ENCODE peak calls at places on chromosomes 3 and 15, in six cellular contexts. M is tibial artery, W is breast epithelium, V is right lobe of liver, P is stomach, G is cardiac muscle cell. L is an unnamed sample.

GRCh38 chr15:31586841-31587240 is 260.2 kb downstream of the KLF13 start:
- DNase-seq in M (no peak), W (no peak), V (no peak), P (no peak), G (no peak), L (no peak)

GRCh38 chr3:170529346-170529745 is 56.5 kb downstream of the SLC7A14 start:
- DNase-seq in M (no peak), W (no peak), V (no peak), P (no peak), G (no peak), L (no peak)

GRCh38 chr15:94692697-94693096 is 461.3 kb downstream of the MCTP2 start:
- DNase-seq in M (no peak), W (no peak), V (no peak), P (no peak), G (no peak), L (no peak)

GRCh38 chr3:13215940-13216546 is 142.8 kb upstream of the IQSEC1 start:
- DNase-seq in M (no peak), W (no peak), V (peak; percentile 76), P (no peak), G (no peak), L (no peak)

GRCh38 chr15:73295630-73296286 is 73.0 kb downstream of the HCN4 start:
- DNase-seq in M (no peak), W (no peak), V (no peak), P (no peak), G (peak; percentile 90), L (no peak)

GRCh38 chr3:70981252-70981933 is 602.1 kb downstream of the FOXP1 start:
- DNase-seq in M (no peak), W (no peak), V (no peak), P (no peak), G (no peak), L (no peak)

GRCh38 chr3:16419640-16420039 is 93.9 kb downstream of the RFTN1 start:
- DNase-seq in M (no peak), W (no peak), V (no peak), P (no peak), G (no peak), L (no peak)

GRCh38 chr15:28269097-28269496 is 52.9 kb downstream of the HERC2 start:
- DNase-seq in M (no peak), W (no peak), V (no peak), P (no peak), G (no peak), L (no peak)

GRCh38 chr3:32443471-32443870 is 51.8 kb downstream of the CMTM7 start:
- DNase-seq in M (no peak), W (peak; percentile 14), V (no peak), P (no peak), G (no peak), L (no peak)

GRCh38 chr3:7960601-7961000 is 541.0 kb upstream of the LMCD1 start:
- DNase-seq in M (no peak), W (no peak), V (no peak), P (no peak), G (no peak), L (no peak)

GRCh38 chr3:113174806-113175490 is 36.4 kb upstream of the BOC start:
- DNase-seq in M (no peak), W (no peak), V (no peak), P (no peak), G (no peak), L (no peak)

GRCh38 chr3:31268868-31269267 is 263.9 kb upstream of the STT3B start:
- DNase-seq in M (no peak), W (no peak), V (no peak), P (no peak), G (no peak), L (no peak)

GRCh38 chr3:128969993-128970740 is 23.7 kb downstream of the CFAP92 start:
- DNase-seq in M (no peak), W (no peak), V (no peak), P (peak; percentile 51), G (peak; percentile 62), L (no peak)

GRCh38 chr15:30929064-30929669 is 25.5 kb downstream of the FAN1 start:
- DNase-seq in M (no peak), W (no peak), V (no peak), P (no peak), G (no peak), L (no peak)

GRCh38 chr15:83855956-83856355 is 202.0 kb downstream of the ADAMTSL3 start:
- DNase-seq in M (no peak), W (no peak), V (no peak), P (no peak), G (no peak), L (no peak)
- H3K27ac ChIP-seq in M (no peak overlapping the region), W (no peak overlapping the region), V (no peak overlapping the region), P (no peak overlapping the region), G (no peak overlapping the region), L (no peak overlapping the region)

GRCh38 chr15:99526671-99527070 is 39.1 kb upstream of the MEF2A start:
- DNase-seq in M (no peak), W (no peak), V (no peak), P (no peak), G (no peak), L (no peak)
- H3K4me3 ChIP-seq in M (no peak overlapping the region), W (no peak overlapping the region), V (no peak overlapping the region), P (no peak overlapping the region), G (no peak overlapping the region), L (no peak overlapping the region)

GRCh38 chr15:48800811-48801460 is 9.9 kb downstream of the CEP152 start:
- DNase-seq in M (no peak), W (no peak), V (no peak), P (no peak), G (no peak), L (no peak)
- TF ChIP-seq CTCF in M (peak; percentile 56), W (peak; percentile 38), V (peak; percentile 50), P (no peak), G (peak; percentile 58), L (no peak)

DNA sequence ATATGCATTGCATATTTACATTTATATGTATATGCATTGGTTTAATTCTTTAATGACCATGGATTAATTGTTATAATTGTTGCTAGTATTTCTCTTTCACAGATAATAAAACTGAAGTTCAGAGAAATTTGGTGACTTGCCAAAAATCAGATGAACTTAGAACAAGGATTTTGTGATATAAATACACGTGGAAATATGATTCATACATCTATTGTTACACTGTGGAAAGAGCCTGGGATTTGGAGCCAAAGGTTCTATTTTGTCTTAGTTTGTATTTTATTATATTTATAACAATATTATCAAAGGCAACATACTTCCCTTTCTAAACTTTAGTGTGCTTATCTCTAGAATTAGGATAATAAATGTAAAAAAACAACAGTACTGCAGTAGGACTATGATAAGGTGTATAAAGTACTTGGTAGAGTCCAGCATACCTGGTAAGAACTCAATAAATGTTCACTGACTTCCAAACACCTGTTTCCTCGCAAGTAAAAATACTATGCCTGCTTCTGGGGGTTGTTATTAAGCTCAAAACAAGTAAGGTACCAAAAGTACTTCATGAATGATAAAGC is 342.9 kb downstream of the THSD4 start:
- DNase-seq in M (no peak), W (no peak), V (no peak), P (no peak), G (no peak), L (no peak)
- H3K27ac ChIP-seq in M (no peak overlapping the region), W (no peak overlapping the region), V (no peak overlapping the region), P (peak overlapping the region; percentile 34), G (no peak overlapping the region), L (no peak overlapping the region)

GRCh38 chr15:67953286-67953685 is 100.8 kb upstream of the PIAS1 start:
- DNase-seq in M (no peak), W (no peak), V (no peak), P (no peak), G (no peak), L (no peak)

GRCh38 chr15:67957435-67958139 is 96.5 kb upstream of the PIAS1 start:
- DNase-seq in M (no peak), W (no peak), V (no peak), P (no peak), G (no peak), L (no peak)

DNA sequence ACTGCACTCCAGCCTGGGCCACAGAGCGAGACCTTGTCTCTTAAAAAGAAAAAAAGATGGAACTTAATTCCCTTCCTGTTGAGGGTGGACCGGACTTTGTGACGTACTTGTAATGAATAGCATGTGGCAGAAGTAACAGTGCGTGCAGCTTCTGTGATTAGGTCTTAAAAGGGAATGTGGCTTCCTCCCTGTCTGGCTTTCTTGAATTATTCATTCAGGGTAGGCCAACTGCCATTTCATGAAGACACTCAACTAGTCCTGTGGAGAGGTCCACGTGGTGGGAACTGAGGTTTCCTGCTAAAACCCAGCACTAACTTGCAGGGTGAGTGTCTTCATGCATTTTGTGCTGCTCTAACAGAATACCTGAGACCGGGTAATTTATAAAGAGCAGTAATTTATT is 98.9 kb upstream of the PIAS1 start:
- DNase-seq in M (no peak), W (no peak), V (no peak), P (no peak), G (no peak), L (no peak)
- H3K4me3 ChIP-seq in M (no peak overlapping the region), W (no peak overlapping the region), V (no peak overlapping the region), P (no peak overlapping the region), G (no peak overlapping the region), L (no peak overlapping the region)

DNA sequence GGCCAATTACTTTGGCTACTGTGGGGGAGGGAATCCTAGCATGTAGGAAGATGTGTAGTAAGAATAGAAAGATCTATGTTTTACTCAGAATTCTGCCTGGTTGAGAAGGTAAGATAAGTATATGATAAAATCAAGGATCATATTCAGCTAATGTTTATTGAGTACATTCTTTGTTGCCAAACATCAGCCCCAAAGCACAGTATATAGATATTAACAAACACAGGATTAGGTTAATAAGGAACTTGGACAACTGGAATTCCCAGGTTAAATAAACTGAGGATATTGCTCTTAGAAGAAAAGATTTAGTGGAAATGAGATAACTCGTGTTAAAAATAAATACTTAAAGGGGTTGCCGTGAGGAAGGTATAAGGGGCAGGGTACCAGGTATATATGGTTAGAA is 129.6 kb downstream of the FILIP1L start:
- DNase-seq in M (no peak), W (no peak), V (no peak), P (no peak), G (no peak), L (no peak)
- TF ChIP-seq CTCF in M (no peak), W (no peak), V (no peak), P (no peak), G (no peak), L (no peak)

GRCh38 chr3:42172047-42172654 is 81.0 kb downstream of the TRAK1 start:
- DNase-seq in M (peak; percentile 16), W (no peak), V (no peak), P (no peak), G (no peak), L (no peak)
- H3K27ac ChIP-seq in M (no peak overlapping the region), W (no peak overlapping the region), V (no peak overlapping the region), P (no peak overlapping the region), G (no peak overlapping the region), L (no peak overlapping the region)

DNA sequence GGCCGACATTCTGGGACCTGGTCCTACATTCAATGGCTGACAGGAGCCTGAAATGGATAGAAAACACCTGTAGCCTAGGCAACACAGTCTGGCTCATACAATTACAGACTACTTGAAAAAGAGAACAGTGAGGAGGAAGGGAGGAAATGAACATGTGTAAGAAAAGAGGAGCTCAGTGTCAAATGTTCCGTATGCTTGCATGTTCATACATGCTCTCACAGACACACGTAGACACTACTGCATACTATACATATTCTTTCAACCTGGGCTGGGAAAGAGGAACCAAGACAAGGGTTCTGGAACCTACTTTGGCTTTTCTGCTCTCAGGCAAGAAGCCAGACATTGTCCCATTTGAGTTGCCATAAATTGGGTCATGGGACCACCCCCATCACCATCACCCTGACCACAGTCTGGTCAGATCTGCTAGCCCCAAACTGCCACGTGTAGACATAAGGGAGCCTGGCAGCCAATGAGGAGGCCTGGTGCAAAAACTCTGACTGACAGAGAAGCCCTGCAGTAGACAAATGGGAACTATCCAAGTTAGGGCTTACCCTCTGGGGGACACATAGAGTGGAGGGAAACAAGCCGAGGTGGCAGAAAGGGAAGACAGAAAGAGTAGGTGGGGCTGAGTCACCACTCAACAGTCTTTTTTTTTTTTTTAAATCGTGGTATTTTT is 310.0 kb downstream of the SHQ1 start:
- DNase-seq in M (no peak), W (no peak), V (no peak), P (no peak), G (no peak), L (no peak)
- H3K4me3 ChIP-seq in M (no peak overlapping the region), W (no peak overlapping the region), V (no peak overlapping the region), P (no peak overlapping the region), G (no peak overlapping the region), L (no peak overlapping the region)

L was measured in coronary artery.